ENCODE peak calls at places on chromosomes 6 and 20, in eight cellular contexts. One of them, this sample, is unnamed.

GRCh38 chr20:23298926-23299672 is 51.5 kb upstream of the NXT1 start:
- DNase-seq in neural crest cell: no peak
- DNase-seq in stimulated activated CD8-positive, alpha-beta memory T cell treated with anti-CD3 and anti-CD28 coated beads, Interleukin-15, amount 100 ng/mL, for 4 hours: no peak
- DNase-seq in OCI-LY7: no peak
- DNase-seq in stimulated activated CD4-positive, alpha-beta T cell treated with anti-CD3 and anti-CD28 coated beads, TNF-alpha, amount 100 ng/mL, for 4 hours: no peak
- DNase-seq in NCI-H2171: no peak
- DNase-seq in posterior vena cava: no peak
- DNase-seq in activated CD4-positive, alpha-beta T cell treated with anti-CD3 and anti-CD28 coated beads for 4 hours: no peak
- DNase-seq in this sample: no peak

GRCh38 chr6:4008324-4009047 is 70.5 kb downstream of the FAM217A start:
- DNase-seq in NCI-H2171: peak
- DNase-seq in neural crest cell: no peak
- DNase-seq in activated CD4-positive, alpha-beta T cell treated with anti-CD3 and anti-CD28 coated beads for 4 hours: peak
- DNase-seq in stimulated activated CD4-positive, alpha-beta T cell treated with anti-CD3 and anti-CD28 coated beads, TNF-alpha, amount 100 ng/mL, for 4 hours: no peak
- DNase-seq in posterior vena cava: no peak
- DNase-seq in stimulated activated CD8-positive, alpha-beta memory T cell treated with anti-CD3 and anti-CD28 coated beads, Interleukin-15, amount 100 ng/mL, for 4 hours: no peak
- DNase-seq in OCI-LY7: peak
- DNase-seq in this sample: no peak

GRCh38 chr6:43838276-43839036 is 68.4 kb downstream of the VEGFA start:
- DNase-seq in stimulated activated CD8-positive, alpha-beta memory T cell treated with anti-CD3 and anti-CD28 coated beads, Interleukin-15, amount 100 ng/mL, for 4 hours: no peak
- DNase-seq in neural crest cell: no peak
- DNase-seq in activated CD4-positive, alpha-beta T cell treated with anti-CD3 and anti-CD28 coated beads for 4 hours: no peak
- DNase-seq in OCI-LY7: peak
- DNase-seq in posterior vena cava: peak
- DNase-seq in stimulated activated CD4-positive, alpha-beta T cell treated with anti-CD3 and anti-CD28 coated beads, TNF-alpha, amount 100 ng/mL, for 4 hours: no peak
- DNase-seq in NCI-H2171: no peak
- DNase-seq in this sample: no peak

GRCh38 chr6:42365021-42365420 is 86.7 kb downstream of the TRERF1 start:
- DNase-seq in stimulated activated CD8-positive, alpha-beta memory T cell treated with anti-CD3 and anti-CD28 coated beads, Interleukin-15, amount 100 ng/mL, for 4 hours: no peak
- DNase-seq in posterior vena cava: no peak
- DNase-seq in activated CD4-positive, alpha-beta T cell treated with anti-CD3 and anti-CD28 coated beads for 4 hours: no peak
- DNase-seq in NCI-H2171: no peak
- DNase-seq in OCI-LY7: no peak
- DNase-seq in stimulated activated CD4-positive, alpha-beta T cell treated with anti-CD3 and anti-CD28 coated beads, TNF-alpha, amount 100 ng/mL, for 4 hours: no peak
- DNase-seq in neural crest cell: no peak
- DNase-seq in this sample: no peak

GRCh38 chr6:134637847-134638438 is 312.0 kb downstream of the ALDH8A1 start:
- DNase-seq in stimulated activated CD8-positive, alpha-beta memory T cell treated with anti-CD3 and anti-CD28 coated beads, Interleukin-15, amount 100 ng/mL, for 4 hours: no peak
- DNase-seq in stimulated activated CD4-positive, alpha-beta T cell treated with anti-CD3 and anti-CD28 coated beads, TNF-alpha, amount 100 ng/mL, for 4 hours: no peak
- DNase-seq in activated CD4-positive, alpha-beta T cell treated with anti-CD3 and anti-CD28 coated beads for 4 hours: no peak
- DNase-seq in posterior vena cava: no peak
- DNase-seq in NCI-H2171: no peak
- DNase-seq in neural crest cell: no peak
- DNase-seq in OCI-LY7: no peak
- DNase-seq in this sample: no peak

GRCh38 chr20:19777981-19778380 is 19.9 kb downstream of the RIN2 start:
- DNase-seq in activated CD4-positive, alpha-beta T cell treated with anti-CD3 and anti-CD28 coated beads for 4 hours: no peak
- DNase-seq in OCI-LY7: no peak
- DNase-seq in stimulated activated CD8-positive, alpha-beta memory T cell treated with anti-CD3 and anti-CD28 coated beads, Interleukin-15, amount 100 ng/mL, for 4 hours: no peak
- DNase-seq in stimulated activated CD4-positive, alpha-beta T cell treated with anti-CD3 and anti-CD28 coated beads, TNF-alpha, amount 100 ng/mL, for 4 hours: no peak
- DNase-seq in posterior vena cava: no peak
- DNase-seq in NCI-H2171: no peak
- DNase-seq in neural crest cell: no peak
- DNase-seq in this sample: no peak

GRCh38 chr6:108492131-108492766 is 68.5 kb upstream of the FOXO3 start:
- DNase-seq in posterior vena cava: no peak
- DNase-seq in stimulated activated CD4-positive, alpha-beta T cell treated with anti-CD3 and anti-CD28 coated beads, TNF-alpha, amount 100 ng/mL, for 4 hours: no peak
- DNase-seq in stimulated activated CD8-positive, alpha-beta memory T cell treated with anti-CD3 and anti-CD28 coated beads, Interleukin-15, amount 100 ng/mL, for 4 hours: no peak
- DNase-seq in OCI-LY7: peak
- DNase-seq in activated CD4-positive, alpha-beta T cell treated with anti-CD3 and anti-CD28 coated beads for 4 hours: no peak
- DNase-seq in neural crest cell: no peak
- DNase-seq in NCI-H2171: peak
- DNase-seq in this sample: no peak

GRCh38 chr20:37357481-37358365 is 11.8 kb downstream of the SRC start:
- DNase-seq in posterior vena cava: peak
- DNase-seq in neural crest cell: no peak
- DNase-seq in NCI-H2171: no peak
- DNase-seq in stimulated activated CD4-positive, alpha-beta T cell treated with anti-CD3 and anti-CD28 coated beads, TNF-alpha, amount 100 ng/mL, for 4 hours: no peak
- DNase-seq in stimulated activated CD8-positive, alpha-beta memory T cell treated with anti-CD3 and anti-CD28 coated beads, Interleukin-15, amount 100 ng/mL, for 4 hours: no peak
- DNase-seq in OCI-LY7: no peak
- DNase-seq in activated CD4-positive, alpha-beta T cell treated with anti-CD3 and anti-CD28 coated beads for 4 hours: no peak
- DNase-seq in this sample: no peak

GRCh38 chr6:44233560-44234100 is 10.2 kb downstream of the SLC29A1 start:
- DNase-seq in neural crest cell: no peak
- DNase-seq in OCI-LY7: no peak
- DNase-seq in activated CD4-positive, alpha-beta T cell treated with anti-CD3 and anti-CD28 coated beads for 4 hours: no peak
- DNase-seq in stimulated activated CD8-positive, alpha-beta memory T cell treated with anti-CD3 and anti-CD28 coated beads, Interleukin-15, amount 100 ng/mL, for 4 hours: no peak
- DNase-seq in NCI-H2171: no peak
- DNase-seq in posterior vena cava: peak
- DNase-seq in stimulated activated CD4-positive, alpha-beta T cell treated with anti-CD3 and anti-CD28 coated beads, TNF-alpha, amount 100 ng/mL, for 4 hours: no peak
- DNase-seq in this sample: no peak

GRCh38 chr6:52385074-52385473 is 23.1 kb downstream of the PAQR8 start:
- DNase-seq in stimulated activated CD4-positive, alpha-beta T cell treated with anti-CD3 and anti-CD28 coated beads, TNF-alpha, amount 100 ng/mL, for 4 hours: no peak
- DNase-seq in posterior vena cava: no peak
- DNase-seq in OCI-LY7: no peak
- DNase-seq in activated CD4-positive, alpha-beta T cell treated with anti-CD3 and anti-CD28 coated beads for 4 hours: no peak
- DNase-seq in neural crest cell: no peak
- DNase-seq in NCI-H2171: no peak
- DNase-seq in stimulated activated CD8-positive, alpha-beta memory T cell treated with anti-CD3 and anti-CD28 coated beads, Interleukin-15, amount 100 ng/mL, for 4 hours: no peak
- DNase-seq in this sample: no peak

GRCh38 chr6:115783402-115784061 is 277.2 kb downstream of the FRK start:
- DNase-seq in stimulated activated CD8-positive, alpha-beta memory T cell treated with anti-CD3 and anti-CD28 coated beads, Interleukin-15, amount 100 ng/mL, for 4 hours: no peak
- DNase-seq in activated CD4-positive, alpha-beta T cell treated with anti-CD3 and anti-CD28 coated beads for 4 hours: no peak
- DNase-seq in neural crest cell: no peak
- DNase-seq in stimulated activated CD4-positive, alpha-beta T cell treated with anti-CD3 and anti-CD28 coated beads, TNF-alpha, amount 100 ng/mL, for 4 hours: no peak
- DNase-seq in NCI-H2171: no peak
- DNase-seq in posterior vena cava: peak
- DNase-seq in OCI-LY7: no peak
- DNase-seq in this sample: no peak

GRCh38 chr6:10309826-10310405 is 105.0 kb downstream of the TFAP2A start:
- DNase-seq in activated CD4-positive, alpha-beta T cell treated with anti-CD3 and anti-CD28 coated beads for 4 hours: no peak
- DNase-seq in OCI-LY7: no peak
- DNase-seq in NCI-H2171: no peak
- DNase-seq in neural crest cell: no peak
- DNase-seq in stimulated activated CD4-positive, alpha-beta T cell treated with anti-CD3 and anti-CD28 coated beads, TNF-alpha, amount 100 ng/mL, for 4 hours: no peak
- DNase-seq in stimulated activated CD8-positive, alpha-beta memory T cell treated with anti-CD3 and anti-CD28 coated beads, Interleukin-15, amount 100 ng/mL, for 4 hours: no peak
- DNase-seq in posterior vena cava: no peak
- DNase-seq in this sample: no peak